ENCODE peak calls at places on chromosomes 6 and 20, in ten cellular contexts. V is pancreas; H is gastrocnemius medialis; O is CD4-positive, alpha-beta memory T cell; G is ovary; W is fibroblast of lung; E is mammary epithelial cell; Y is sigmoid colon; J is mesendoderm; K is adrenal gland. T is an unnamed sample. For H3K4me1 and H3K36me3, the result is how much of the 10 kb centered on the place peaks cover.

GRCh38 chr6:132570221-132570777 is at the start of gene TAAR6:
- DNase-seq in V (no peak), H (no peak), O (no peak), G (no peak), W (no peak), E (no peak), Y (no peak), J (no peak), K (no peak), T (no peak)

GRCh38 chr6:56840467-56841371 is 114.2 kb upstream of the BEND6 start:
- DNase-seq in V (no peak), H (no peak), O (no peak), G (no peak), W (peak), E (peak), Y (no peak), J (peak), K (no peak), T (no peak)

GRCh38 chr6:15475261-15475660 is 187.6 kb downstream of the DTNBP1 start:
- DNase-seq in V (no peak), H (peak), O (no peak), G (no peak), W (no peak), E (no peak), Y (no peak), J (no peak), K (no peak), T (no peak)

GRCh38 chr6:107314644-107315043 is 144.7 kb downstream of the PDSS2 start:
- DNase-seq in V (no peak), H (no peak), O (no peak), G (no peak), W (no peak), E (no peak), Y (no peak), J (no peak), K (no peak), T (no peak)

GRCh38 chr6:149925253-149925973 is 2.5 kb upstream of the RAET1G start:
- DNase-seq in V (no peak), H (no peak), O (no peak), G (peak), W (peak), E (no peak), Y (no peak), J (no peak), K (no peak), T (peak)

GRCh38 chr20:12927489-12927888 is 81.3 kb upstream of the SPTLC3 start:
- DNase-seq in V (no peak), H (no peak), O (no peak), G (no peak), W (peak), E (peak), Y (no peak), J (no peak), K (no peak), T (no peak)

GRCh38 chr20:59744756-59745155 is 140.4 kb downstream of the PHACTR3 start:
- DNase-seq in V (no peak), H (no peak), O (no peak), G (no peak), W (no peak), E (no peak), Y (no peak), J (no peak), K (no peak), T (no peak)

GRCh38 chr20:7939663-7940062 is 595 bp downstream of the HAO1 start:
- DNase-seq in V (no peak), H (no peak), O (no peak), G (no peak), W (no peak), E (no peak), Y (no peak), J (no peak), K (no peak), T (no peak)

GRCh38 chr6:34226731-34227586 is 9.7 kb upstream of the HMGA1 start:
- DNase-seq in V (no peak), H (no peak), O (no peak), G (no peak), W (no peak), E (no peak), Y (no peak), J (peak), K (no peak), T (peak)

GRCh38 chr6:26006086-26006939 is 43.7 kb downstream of the TRIM38 start:
- DNase-seq in V (no peak), H (no peak), O (no peak), G (no peak), W (no peak), E (no peak), Y (no peak), J (no peak), K (no peak), T (no peak)

GRCh38 chr20:33653218-33653899 is 8.8 kb upstream of the C20orf144 start:
- DNase-seq in V (peak), H (no peak), O (peak), G (peak), W (peak), E (peak), Y (peak), J (peak), K (peak), T (no peak)

GRCh38 chr6:48883116-48883515 is 579.9 kb downstream of the MMUT start:
- DNase-seq in V (no peak), H (no peak), O (no peak), G (no peak), W (no peak), E (no peak), Y (no peak), J (no peak), K (no peak), T (no peak)
- H3K4me1 ChIP-seq in V (under half), H (under half), O (under half), G (under half), W (under half), E (under half), Y (under half), J (under half), K (under half), T (under half)

GRCh38 chr6:31534521-31535040 is 5.8 kb downstream of the MCCD1 start:
- DNase-seq in V (no peak), H (no peak), O (no peak), G (no peak), W (no peak), E (no peak), Y (no peak), J (no peak), K (no peak), T (no peak)

GRCh38 chr6:31533455-31533841 is 4.7 kb downstream of the MCCD1 start:
- DNase-seq in V (no peak), H (no peak), O (no peak), G (no peak), W (no peak), E (no peak), Y (no peak), J (no peak), K (no peak), T (no peak)

GRCh38 chr6:31532644-31533454 is 4.1 kb downstream of the MCCD1 start:
- DNase-seq in V (no peak), H (no peak), O (no peak), G (no peak), W (no peak), E (no peak), Y (no peak), J (no peak), K (peak), T (no peak)

GRCh38 chr6:31535538-31536324 is 6.1 kb downstream of the DDX39B start:
- DNase-seq in V (no peak), H (no peak), O (no peak), G (no peak), W (no peak), E (no peak), Y (no peak), J (no peak), K (no peak), T (no peak)

DNA sequence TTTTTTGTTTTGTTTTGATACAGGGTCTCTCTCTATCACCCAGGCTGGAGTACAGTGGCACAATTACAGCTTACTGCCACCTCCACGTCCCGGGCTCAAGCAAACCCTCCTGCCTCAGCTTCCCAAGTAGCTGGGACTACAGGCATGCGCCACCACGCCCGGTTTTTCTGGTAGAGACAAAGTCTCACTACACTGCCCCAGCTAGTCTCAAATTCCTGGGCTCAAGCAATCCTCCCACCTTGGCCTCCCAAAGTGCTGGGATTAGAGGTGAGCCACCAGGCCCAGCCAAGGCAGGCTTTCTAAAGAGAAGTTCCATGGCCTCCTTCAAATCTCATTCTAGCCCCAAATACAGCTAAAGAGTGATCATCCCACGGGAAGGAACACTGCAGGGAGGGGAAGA is 5.2 kb downstream of the MCCD1 start:
- DNase-seq in V (no peak), H (no peak), O (no peak), G (no peak), W (no peak), E (no peak), Y (no peak), J (no peak), K (no peak), T (no peak)
- H3K36me3 ChIP-seq in V (half or more), H (half or more), O (half or more), G (under half), W (under half), E (half or more), Y (half or more), J (half or more), K (under half), T (half or more)

DNA sequence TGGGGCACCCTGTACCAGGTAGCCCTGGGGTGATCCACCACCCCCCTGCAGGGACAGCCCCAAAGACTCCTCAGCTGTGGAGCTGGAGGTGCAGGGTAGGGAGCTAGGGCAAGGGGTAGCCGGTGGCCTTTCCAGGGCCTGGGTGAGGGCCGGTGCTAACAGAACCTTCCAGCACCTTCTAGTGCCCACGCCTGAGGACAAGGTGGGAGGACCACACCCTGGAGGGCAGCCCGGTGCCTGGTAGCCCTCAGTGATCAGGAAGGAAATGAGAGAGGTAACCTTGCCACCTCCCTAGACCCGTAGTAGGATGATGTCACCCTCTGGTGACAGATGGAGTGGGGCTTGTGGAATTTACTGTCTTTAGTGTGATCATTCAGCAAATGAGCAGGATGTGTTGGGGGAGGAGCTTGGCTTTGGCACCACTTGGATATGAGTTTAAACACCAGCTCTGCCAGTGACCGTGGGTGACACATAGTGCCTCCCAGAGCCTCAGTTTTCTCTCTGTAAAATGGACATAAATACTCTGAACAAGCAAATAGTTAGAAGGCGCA is 187.7 kb downstream of the NFATC2 start:
- DNase-seq in V (no peak), H (no peak), O (no peak), G (no peak), W (peak), E (no peak), Y (peak), J (peak), K (no peak), T (no peak)
- H3K4me3 ChIP-seq in V (no peak), H (no peak), O (no peak), G (no peak), W (no peak), E (no peak), Y (no peak), J (no peak), K (no peak), T (no peak)

DNA sequence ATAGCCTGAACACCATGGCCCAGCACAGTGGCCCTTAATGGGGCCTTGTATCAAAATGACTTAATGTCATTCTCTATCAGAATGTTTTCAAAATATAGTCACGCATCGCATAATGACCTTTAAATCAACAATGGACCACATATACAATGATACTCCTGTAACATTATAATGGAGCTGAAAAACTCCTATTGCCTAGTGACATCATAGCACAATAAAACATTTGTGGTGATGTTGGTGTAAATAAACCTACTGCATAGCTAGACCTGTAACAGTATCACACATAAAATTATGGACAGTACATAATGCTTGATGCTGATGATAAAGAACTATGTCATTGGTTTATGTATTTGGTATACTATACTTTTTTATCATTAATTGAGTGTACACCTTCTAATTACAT is 9.3 kb downstream of the ELOVL5 start:
- DNase-seq in V (no peak), H (no peak), O (no peak), G (no peak), W (no peak), E (no peak), Y (no peak), J (no peak), K (no peak), T (no peak)
- H3K4me1 ChIP-seq in V (under half), H (under half), O (half or more), G (under half), W (under half), E (under half), Y (half or more), J (under half), K (under half), T (under half)

T was measured in psoas muscle.